ENCODE peak calls at places on chromosomes 6 and 20, in six cellular contexts. Q is non-pigmented ciliary epithelial cell, N is hepatic stellate cell, J is NCI-H526 treated with DMSO at 0.1 percent for 48 hours, W is MM.1S, T is AML-193. M is an unnamed sample.

GRCh38 chr6:170157567-170158218 is 133.2 kb downstream of the DLL1 start:
- DNase-seq in T (no peak), Q (no peak), J (no peak), W (no peak), N (no peak), M (no peak)

GRCh38 chr6:28943557-28944411 is 20.0 kb upstream of the TRIM27 start:
- DNase-seq in W (peak), T (no peak), J (peak), N (peak), Q (no peak), M (no peak)

GRCh38 chr6:48535569-48535968 is 424.6 kb upstream of the PTCHD4 start:
- DNase-seq in W (no peak), Q (peak), T (no peak), J (peak), N (no peak), M (no peak)

GRCh38 chr20:5947276-5947675 is 3.1 kb downstream of the TRMT6 start:
- DNase-seq in Q (no peak), N (no peak), W (no peak), T (peak), J (no peak), M (no peak)

GRCh38 chr6:12709116-12709515 is 7.5 kb upstream of the PHACTR1 start:
- DNase-seq in W (no peak), T (no peak), N (peak), Q (peak), J (no peak), M (no peak)

GRCh38 chr20:64056889-64057627 is 5.9 kb upstream of the TCEA2 start:
- DNase-seq in N (no peak), W (no peak), J (no peak), Q (no peak), T (no peak), M (no peak)

GRCh38 chr6:35033683-35034082 is 107.5 kb downstream of the TCP11 start:
- DNase-seq in N (no peak), Q (no peak), J (no peak), T (no peak), W (no peak), M (no peak)

GRCh38 chr6:151807513-151808330 is at the start of gene ESR1:
- DNase-seq in Q (no peak), N (no peak), W (peak), J (no peak), T (no peak), M (peak)

GRCh38 chr6:101741474-101742171 is 348.1 kb downstream of the GRIK2 start:
- DNase-seq in J (no peak), N (no peak), Q (no peak), W (no peak), T (no peak), M (no peak)

GRCh38 chr6:26195924-26196845 is 109.0 kb downstream of the HFE start:
- DNase-seq in J (peak), N (no peak), T (no peak), Q (no peak), W (peak), M (peak)

GRCh38 chr6:32166411-32167061 is 2.1 kb downstream of the EGFL8 start:
- DNase-seq in W (no peak), T (no peak), N (no peak), Q (no peak), J (no peak), M (no peak)

GRCh38 chr20:2859330-2860121 is 13.8 kb upstream of the PTPRA start:
- DNase-seq in J (no peak), T (peak), Q (no peak), N (peak), W (no peak), M (no peak)

GRCh38 chr20:34311118-34312023 is 8.2 kb upstream of the AHCY start:
- DNase-seq in N (no peak), T (no peak), J (peak), W (no peak), Q (no peak), M (no peak)

GRCh38 chr6:28711325-28711724 is 185.6 kb downstream of the GPX5 start:
- DNase-seq in Q (no peak), J (no peak), W (no peak), T (no peak), N (no peak), M (no peak)

GRCh38 chr6:122408240-122408639 is 8.8 kb downstream of the HSF2 start:
- DNase-seq in J (no peak), T (no peak), N (no peak), W (no peak), Q (no peak), M (no peak)

GRCh38 chr6:7467007-7467897 is 74.2 kb upstream of the DSP start:
- DNase-seq in N (no peak), T (no peak), W (no peak), J (no peak), Q (no peak), M (no peak)

GRCh38 chr6:6781172-6781876 is 192.8 kb downstream of the LY86 start:
- DNase-seq in N (no peak), J (no peak), T (no peak), Q (no peak), W (no peak), M (no peak)

GRCh38 chr6:161835426-161836029 is 561.7 kb upstream of the AGPAT4 start:
- DNase-seq in J (no peak), N (no peak), Q (no peak), T (no peak), W (no peak), M (no peak)

GRCh38 chr6:47267301-47267700 is 42.4 kb downstream of the TNFRSF21 start:
- DNase-seq in W (no peak), N (no peak), T (no peak), J (no peak), Q (no peak), M (no peak)

GRCh38 chr6:100084301-100085161 is 90.5 kb upstream of the MCHR2 start:
- DNase-seq in Q (no peak), J (no peak), W (no peak), T (no peak), N (no peak), M (no peak)

GRCh38 chr6:166615059-166615770 is 11.8 kb downstream of the RPS6KA2 start:
- DNase-seq in Q (no peak), N (no peak), W (no peak), J (no peak), T (no peak), M (no peak)

GRCh38 chr6:90048191-90048969 is 154.1 kb downstream of the GJA10 start:
- DNase-seq in W (no peak), N (no peak), T (no peak), J (no peak), Q (no peak), M (no peak)

GRCh38 chr6:53813096-53813495 is 18.3 kb downstream of the LRRC1 start:
- DNase-seq in W (no peak), N (no peak), J (no peak), T (no peak), Q (no peak), M (no peak)

GRCh38 chr6:167047554-167047953 is 48.4 kb downstream of the CEP43 start:
- DNase-seq in W (peak), N (no peak), Q (no peak), T (peak), J (no peak), M (no peak)

GRCh38 chr6:53862517-53863457 is 68.0 kb downstream of the LRRC1 start:
- DNase-seq in N (peak), T (no peak), W (no peak), Q (peak), J (no peak), M (peak)

GRCh38 chr20:54345817-54346216 is 129.6 kb upstream of the DOK5 start:
- DNase-seq in W (no peak), Q (no peak), J (no peak), N (no peak), T (no peak), M (no peak)

GRCh38 chr6:161365633-161366032 is 91.8 kb upstream of the AGPAT4 start:
- DNase-seq in T (no peak), N (no peak), W (no peak), Q (no peak), J (no peak), M (no peak)

GRCh38 chr6:127301199-127301700 is 34.6 kb downstream of the RNF146 start:
- DNase-seq in N (no peak), J (no peak), W (no peak), Q (no peak), T (no peak), M (no peak)

GRCh38 chr20:23877524-23877923 is 2.0 kb downstream of the CST5 start:
- DNase-seq in J (no peak), W (no peak), T (no peak), Q (no peak), N (no peak), M (no peak)

GRCh38 chr6:101776919-101777350 is 383.4 kb downstream of the GRIK2 start:
- DNase-seq in N (no peak), Q (no peak), J (no peak), W (no peak), T (no peak), M (no peak)

GRCh38 chr6:3990692-3991491 is 88.0 kb downstream of the FAM217A start:
- DNase-seq in T (peak), N (peak), W (peak), J (peak), Q (peak), M (peak)

GRCh38 chr20:36825374-36826104 is 50.4 kb upstream of the TLDC2 start:
- DNase-seq in W (no peak), J (no peak), N (no peak), Q (no peak), T (no peak), M (no peak)